ENCODE peak calls at places on chromosomes 1 and 21, in four cellular contexts. I, F, G and B are unnamed samples.

GRCh38 chr1:69246721-69247120 is 321.0 kb upstream of the LRRC7 start:
- DNase-seq in F (no peak), G (no peak), I (no peak), B (no peak)

GRCh38 chr21:14581902-14582457 is 35.9 kb upstream of the SAMSN1 start:
- DNase-seq in G (no peak), F (peak), I (no peak), B (no peak)

GRCh38 chr21:24275613-24276012 is 1331.7 kb downstream of the MRPL39 start:
- DNase-seq in G (no peak), F (no peak), I (no peak), B (no peak)

GRCh38 chr21:38958940-38959685 is 153.4 kb downstream of the ETS2 start:
- DNase-seq in F (peak), I (no peak), G (no peak), B (peak)

GRCh38 chr1:18868801-18869424 is 9.5 kb upstream of the TAS1R2 start:
- DNase-seq in I (no peak), G (no peak), F (no peak), B (no peak)

GRCh38 chr21:35635994-35636393 is 424.3 kb downstream of the SETD4 start:
- DNase-seq in F (no peak), I (no peak), G (no peak), B (no peak)

GRCh38 chr1:40182956-40183710 is 21.9 kb downstream of the RLF start:
- DNase-seq in G (no peak), I (no peak), F (peak), B (peak)

GRCh38 chr1:23555949-23556640 is 3.2 kb downstream of the ID3 start:
- DNase-seq in I (peak), F (no peak), G (no peak), B (peak)

GRCh38 chr1:117541003-117541402 is 64.8 kb upstream of the TENT5C start:
- DNase-seq in G (no peak), I (no peak), F (no peak), B (no peak)

GRCh38 chr1:24107462-24108225 is 4.3 kb downstream of the MYOM3 start:
- DNase-seq in F (no peak), I (no peak), G (no peak), B (no peak)

GRCh38 chr1:52551476-52552235 is 1.2 kb downstream of the TUT4 start:
- DNase-seq in G (no peak), F (no peak), I (no peak), B (peak)

GRCh38 chr1:153880962-153881361 is 41.8 kb downstream of the GATAD2B start:
- DNase-seq in G (no peak), I (no peak), F (peak), B (peak)

GRCh38 chr1:175823401-175823800 is 80.0 kb upstream of the TNR start:
- DNase-seq in F (no peak), G (no peak), I (no peak), B (no peak)

GRCh38 chr1:230308039-230308438 is 118.1 kb downstream of the PGBD5 start:
- DNase-seq in G (no peak), I (no peak), F (no peak), B (no peak)

GRCh38 chr1:3457910-3458621 is 3.6 kb downstream of the ARHGEF16 start:
- DNase-seq in I (no peak), G (no peak), F (no peak), B (peak)

GRCh38 chr1:183873642-183874041 is 68.7 kb downstream of the RGL1 start:
- DNase-seq in G (no peak), F (no peak), I (no peak), B (no peak)

GRCh38 chr21:41956926-41957729 is 3.3 kb upstream of the C2CD2 start:
- DNase-seq in I (no peak), G (no peak), F (peak), B (no peak)

GRCh38 chr1:57281324-57281723 is 142.5 kb downstream of the DAB1 start:
- DNase-seq in F (no peak), I (no peak), G (no peak), B (peak)

GRCh38 chr1:244224487-244225430 is 173.7 kb downstream of the ZBTB18 start:
- DNase-seq in G (no peak), I (no peak), F (no peak), B (no peak)

GRCh38 chr1:35929730-35930592 is 944 bp upstream of the AGO3 start:
- DNase-seq in G (no peak), I (peak), F (peak), B (peak)

GRCh38 chr21:17699524-17700189 is 87.0 kb upstream of the BTG3 start:
- DNase-seq in G (peak), I (no peak), F (no peak), B (no peak)

GRCh38 chr1:209768354-209768774 is 12.5 kb downstream of the TRAF3IP3 start:
- DNase-seq in G (peak), I (no peak), F (no peak), B (no peak)

GRCh38 chr1:239386453-239387303 is at the start of gene CHRM3:
- DNase-seq in G (no peak), I (peak), F (no peak), B (no peak)

GRCh38 chr1:187294421-187295201 is 465.9 kb downstream of the PLA2G4A start:
- DNase-seq in I (no peak), F (no peak), G (no peak), B (no peak)

GRCh38 chr1:978069-978834 is 3.6 kb downstream of the PERM1 start:
- DNase-seq in F (peak), G (no peak), I (no peak), B (no peak)

GRCh38 chr1:12594966-12595838 is 22.8 kb downstream of the DHRS3 start:
- DNase-seq in I (peak), F (no peak), G (no peak), B (no peak)

GRCh38 chr1:26856181-26856580 is 6.8 kb upstream of the SFN start:
- DNase-seq in F (no peak), I (no peak), G (no peak), B (no peak)
- TF ChIP-seq HDAC6 in F (no peak), I (no peak), G (no peak), B (no peak)

GRCh38 chr1:228765543-228765942 is 30.3 kb downstream of the RHOU start:
- DNase-seq in I (no peak), G (no peak), F (no peak), B (no peak)
- TF ChIP-seq HDAC6 in I (no peak), G (no peak), F (no peak), B (no peak)

GRCh38 chr1:174364996-174365760 is 82.6 kb upstream of the GPR52 start:
- DNase-seq in F (no peak), G (no peak), I (no peak), B (no peak)
- TF ChIP-seq HDAC6 in F (no peak), G (no peak), I (no peak), B (no peak)

DNA sequence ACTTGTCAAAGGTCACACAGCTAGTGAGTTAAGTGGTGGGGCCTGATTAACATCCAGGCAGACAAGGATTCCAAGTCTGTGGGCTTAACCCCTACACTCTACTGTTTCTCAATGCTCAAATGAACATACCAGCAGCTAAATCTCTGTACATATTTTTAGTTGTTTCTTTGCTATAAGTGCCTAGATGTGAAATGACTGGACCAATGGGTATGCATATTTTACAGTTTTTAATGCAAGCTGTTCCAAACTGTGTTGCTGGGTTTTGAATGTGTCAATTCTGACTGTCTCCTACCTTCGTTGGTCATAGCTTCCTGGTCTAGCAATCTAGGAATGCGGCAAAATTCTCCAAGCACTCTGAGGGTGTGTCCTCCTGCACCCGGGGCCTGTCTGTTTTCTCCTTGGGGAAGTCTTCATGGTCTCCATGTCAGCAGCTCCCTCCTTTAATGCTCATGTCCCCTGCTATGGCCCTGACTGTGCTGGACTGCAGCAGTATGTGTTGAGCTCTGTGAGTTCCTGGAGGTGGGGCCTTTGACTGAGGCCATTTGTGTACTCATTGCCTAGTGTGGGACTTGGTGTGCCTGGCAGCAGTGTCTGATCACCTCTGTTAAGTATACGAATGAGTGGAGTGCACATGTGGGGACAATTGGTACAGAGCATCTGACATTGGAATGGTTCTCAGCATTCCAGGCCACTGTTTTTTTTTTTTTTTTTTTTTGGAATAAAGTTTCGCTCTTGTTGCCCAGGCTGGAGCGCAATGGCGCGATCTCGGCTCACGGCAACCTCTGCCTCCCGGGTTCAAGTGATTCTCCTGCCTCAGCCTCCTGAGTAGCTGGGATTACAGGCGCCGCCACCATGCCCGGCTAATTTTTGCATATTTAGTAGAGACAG is 72.9 kb upstream of the SLC2A1 start:
- DNase-seq in F (no peak), G (no peak), I (no peak), B (peak)
- TF ChIP-seq HDAC6 in F (no peak), G (no peak), I (no peak), B (no peak)

GRCh38 chr1:228031276-228031995 is 24.6 kb downstream of the WNT3A start:
- DNase-seq in G (no peak), F (no peak), I (peak), B (no peak)

GRCh38 chr1:228033376-228033775 is 26.6 kb downstream of the WNT3A start:
- DNase-seq in I (no peak), G (no peak), F (no peak), B (no peak)

GRCh38 chr1:228029281-228029680 is 22.5 kb downstream of the WNT3A start:
- DNase-seq in I (no peak), G (no peak), F (no peak), B (no peak)

GRCh38 chr1:228032041-228032440 is 25.2 kb downstream of the WNT3A start:
- DNase-seq in I (no peak), G (no peak), F (no peak), B (no peak)

GRCh38 chr1:228030451-228031201 is 23.8 kb downstream of the WNT3A start:
- DNase-seq in I (no peak), G (no peak), F (no peak), B (no peak)
- TF ChIP-seq HDAC6 in I (no peak), G (no peak), F (no peak), B (no peak)